ENCODE peak calls at places on chromosomes 5 and 9, in five cellular contexts. W is GM12878, B is erythroblast, T is spleen, N is lower leg skin. G is an unnamed sample.

GRCh38 chr9:126036881-126037291 is 289.7 kb downstream of the PBX3 start:
- DNase-seq in W (no peak), B (no peak), T (peak; percentile 31), N (no peak), G (no peak)

GRCh38 chr9:105405514-105406131 is 42.2 kb upstream of the FSD1L start:
- DNase-seq in W (peak; percentile 85), B (no peak), T (no peak), N (no peak), G (no peak)

GRCh38 chr9:85978496-85978895 is 37.5 kb downstream of the NAA35 start:
- DNase-seq in W (no peak), B (no peak), T (no peak), N (no peak), G (no peak)

GRCh38 chr9:105046907-105047651 is 119.1 kb upstream of the ABCA1 start:
- DNase-seq in W (no peak), B (no peak), T (no peak), N (no peak), G (no peak)

GRCh38 chr5:171600736-171601265 is 181.4 kb downstream of the FGF18 start:
- DNase-seq in W (no peak), B (no peak), T (no peak), N (no peak), G (no peak)

GRCh38 chr9:122812736-122813135 is 12.8 kb downstream of the OR1K1 start:
- DNase-seq in W (no peak), B (no peak), T (no peak), N (no peak), G (no peak)

GRCh38 chr5:112355058-112355685 is 63.9 kb downstream of the EPB41L4A start:
- DNase-seq in W (no peak), B (no peak), T (no peak), N (no peak), G (no peak)

GRCh38 chr5:74328221-74328630 is 312.3 kb downstream of the ENC1 start:
- DNase-seq in W (no peak), B (no peak), T (no peak), N (no peak), G (no peak)

GRCh38 chr5:21685536-21685935 is 1167.6 kb downstream of the CDH12 start:
- DNase-seq in W (no peak), B (no peak), T (no peak), N (no peak), G (no peak)

GRCh38 chr9:114279693-114280092 is 43.2 kb upstream of the ORM1 start:
- DNase-seq in W (no peak), B (no peak), T (no peak), N (no peak), G (no peak)

GRCh38 chr9:79610019-79610760 is 38.4 kb downstream of the TLE4 start:
- DNase-seq in W (no peak), B (no peak), T (no peak), N (no peak), G (no peak)

GRCh38 chr5:143188083-143188482 is 215.4 kb downstream of the NR3C1 start:
- DNase-seq in W (no peak), B (no peak), T (no peak), N (no peak), G (no peak)

GRCh38 chr5:54616031-54616430 is 98.5 kb downstream of the SNX18 start:
- DNase-seq in W (no peak), B (no peak), T (no peak), N (peak; percentile 85), G (no peak)

GRCh38 chr9:121360975-121361374 is 9.1 kb downstream of the STOM start:
- DNase-seq in W (no peak), B (no peak), T (no peak), N (no peak), G (peak; percentile 48)

GRCh38 chr9:135282001-135282731 is 194.7 kb downstream of the OLFM1 start:
- DNase-seq in W (no peak), B (peak; percentile 41), T (no peak), N (peak; percentile 30), G (peak; percentile 82)

GRCh38 chr9:124835026-124835501 is 18.2 kb upstream of the WDR38 start:
- DNase-seq in W (no peak), B (no peak), T (no peak), N (no peak), G (peak; percentile 95)

GRCh38 chr9:81552571-81552970 is 136.8 kb downstream of the TLE1 start:
- DNase-seq in W (no peak), B (no peak), T (no peak), N (no peak), G (no peak)

GRCh38 chr5:22560115-22560514 is 293.0 kb downstream of the CDH12 start:
- DNase-seq in W (no peak), B (no peak), T (no peak), N (no peak), G (peak; percentile 12)

GRCh38 chr5:114789773-114790402 is 379.8 kb downstream of the TRIM36 start:
- DNase-seq in W (no peak), B (peak; percentile 22), T (no peak), N (no peak), G (no peak)

GRCh38 chr5:37840036-37840909 is at the start of gene GDNF:
- DNase-seq in W (no peak), B (no peak), T (no peak), N (no peak), G (no peak)

GRCh38 chr5:115455241-115455640 is 89.3 kb downstream of the FEM1C start:
- DNase-seq in W (no peak), B (no peak), T (no peak), N (peak; percentile 39), G (no peak)

GRCh38 chr9:114049453-114050225 is 28.5 kb downstream of the AMBP start:
- DNase-seq in W (no peak), B (no peak), T (peak; percentile 47), N (no peak), G (no peak)

GRCh38 chr9:18824095-18824666 is 208.8 kb downstream of the SAXO1 start:
- DNase-seq in W (no peak), B (no peak), T (no peak), N (no peak), G (no peak)

GRCh38 chr5:7868773-7869473 is at the start of the genes FASTKD3 and MTRR:
- DNase-seq in W (peak; percentile 66), B (peak; percentile 95), T (peak; percentile 97), N (peak; percentile 91), G (peak; percentile 96)
- TF ChIP-seq POLR2A in W (peak; percentile 98), B (peak; percentile 80), T (peak; percentile 67), N (no peak), G (peak; percentile 93)

GRCh38 chr9:95317893-95318211 is 343 bp upstream of the FANCC start:
- DNase-seq in W (no peak), B (no peak), T (no peak), N (no peak), G (no peak)
- TF ChIP-seq POLR2A in W (no peak), B (no peak), T (no peak), N (no peak), G (no peak)

GRCh38 chr5:2030131-2030530 is 147.4 kb upstream of the IRX4 start:
- DNase-seq in W (no peak), B (no peak), T (no peak), N (peak; percentile 32), G (no peak)
- TF ChIP-seq POLR2A in W (no peak), B (no peak), T (no peak), N (no peak), G (no peak)

DNA sequence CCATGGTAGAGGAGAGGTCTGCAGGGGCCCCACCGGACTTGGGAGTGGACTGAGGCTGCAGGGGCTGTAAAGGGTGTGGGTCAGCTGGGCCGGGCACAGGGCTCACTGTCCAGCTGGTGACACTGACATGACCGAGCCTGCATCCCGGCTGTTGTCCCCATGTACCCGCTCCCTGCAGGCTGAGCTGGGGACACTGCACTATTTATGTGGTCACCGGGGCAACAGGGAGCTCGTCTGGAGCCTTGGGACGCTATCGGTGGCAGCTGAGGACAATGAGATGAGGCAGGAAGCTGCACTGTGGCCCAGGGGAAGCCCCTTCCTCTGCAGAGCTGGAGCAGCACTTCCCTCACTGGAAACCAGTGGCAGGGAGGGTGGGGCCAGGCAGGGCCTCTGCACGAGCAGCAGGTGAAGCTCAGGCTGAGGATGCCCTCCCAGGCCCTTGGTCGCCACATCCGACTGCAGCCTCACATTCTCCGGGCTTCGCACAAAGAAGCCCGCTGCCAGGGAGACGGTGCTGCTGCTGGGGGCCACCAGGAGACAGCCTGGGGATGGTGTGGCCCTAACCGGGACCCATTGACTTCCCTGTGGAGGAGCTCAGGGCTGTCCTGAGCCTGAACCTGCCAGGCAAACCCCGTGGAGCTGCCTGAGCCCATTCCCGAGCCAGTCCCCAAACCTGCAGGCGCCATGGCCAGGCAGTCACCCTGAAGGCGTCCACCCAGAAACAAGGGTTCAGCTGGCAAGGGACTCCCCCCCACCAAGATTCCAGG is 26.4 kb downstream of the ZDHHC11B start:
- DNase-seq in W (no peak), B (no peak), T (no peak), N (no peak), G (peak; percentile 4)
- TF ChIP-seq POLR2A in W (no peak), B (no peak), T (no peak), N (no peak), G (no peak)

DNA sequence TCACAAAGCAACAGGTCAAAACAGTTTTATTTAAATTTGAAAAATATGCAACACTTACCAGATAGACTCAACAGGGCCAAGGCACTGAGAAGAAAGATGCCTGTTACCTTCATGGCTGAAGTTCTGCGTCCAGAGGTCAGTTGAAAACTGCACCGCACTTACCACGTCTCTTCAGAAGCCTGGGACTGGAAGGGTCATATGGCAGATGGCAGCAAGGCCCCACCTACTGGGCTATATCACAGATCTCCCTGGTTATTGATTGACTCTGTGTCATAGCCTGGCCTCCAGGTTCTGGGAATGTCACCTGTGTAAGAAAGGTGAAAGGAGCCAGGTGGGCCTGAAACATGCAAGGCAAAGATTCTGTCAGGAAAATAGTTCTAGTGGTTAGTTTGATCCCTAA is at the start of gene SPINK1:
- DNase-seq in W (no peak), B (no peak), T (no peak), N (no peak), G (no peak)
- TF ChIP-seq POLR2A in W (no peak), B (no peak), T (no peak), N (no peak), G (no peak)